ENCODE peak calls at places on chromosome 21, in ten cellular contexts. O is stomach, B is aorta, Q is heart left ventricle, G is vagina, C is colonic mucosa, V is GM23338, K is Peyer's patch, R is neuronal stem cell, D is mesendoderm. J is an unnamed sample.

GRCh38 chr21:46092811-46093667 is 4.9 kb upstream of the COL6A2 start:
- DNase-seq in R (no peak), B (peak; percentile 73), K (no peak), O (peak; percentile 15), G (peak; percentile 91), V (no peak), Q (no peak), D (no peak), C (no peak), J (no peak)

GRCh38 chr21:27104749-27105439 is 138.0 kb upstream of the ADAMTS5 start:
- DNase-seq in D (peak; percentile 18), V (no peak), O (no peak), B (no peak), R (no peak), C (no peak), Q (no peak), G (no peak), K (no peak), J (no peak)

GRCh38 chr21:29382029-29382654 is 83.4 kb downstream of the BACH1 start:
- DNase-seq in R (no peak), O (no peak), V (no peak), K (no peak), C (no peak), G (no peak), B (no peak), Q (no peak), D (peak; percentile 62), J (peak; percentile 48)

GRCh38 chr21:43361127-43361492 is 65.8 kb downstream of the SIK1 start:
- DNase-seq in B (no peak), G (no peak), K (peak; percentile 69), D (peak; percentile 55), R (no peak), Q (peak; percentile 67), O (no peak), V (no peak), C (no peak), J (no peak)

GRCh38 chr21:38950388-38951094 is 144.8 kb downstream of the ETS2 start:
- DNase-seq in K (peak; percentile 84), C (peak; percentile 87), V (no peak), O (peak; percentile 37), G (no peak), Q (no peak), R (no peak), D (no peak), B (no peak), J (peak; percentile 98)

GRCh38 chr21:18318156-18318555 is 73.5 kb downstream of the CHODL start:
- DNase-seq in B (no peak), R (no peak), D (no peak), G (no peak), C (no peak), V (no peak), O (no peak), Q (no peak), K (no peak), J (peak; percentile 2)

GRCh38 chr21:35147439-35147838 is 98.3 kb upstream of the RUNX1 start:
- DNase-seq in D (peak; percentile 15), G (no peak), C (no peak), K (no peak), B (no peak), V (no peak), Q (no peak), O (no peak), R (no peak), J (no peak)

GRCh38 chr21:26007911-26008579 is 162.5 kb downstream of the APP start:
- DNase-seq in C (no peak), R (no peak), Q (no peak), D (no peak), B (no peak), V (no peak), G (no peak), O (no peak), K (no peak), J (no peak)

GRCh38 chr21:29217818-29218252 is 80.9 kb upstream of the BACH1 start:
- DNase-seq in K (no peak), C (no peak), O (no peak), G (no peak), R (no peak), V (no peak), B (no peak), Q (no peak), D (no peak), J (no peak)

GRCh38 chr21:46008893-46009635 is 27.5 kb downstream of the COL6A1 start:
- DNase-seq in D (no peak), K (peak; percentile 39), Q (peak; percentile 10), O (no peak), B (no peak), G (no peak), V (no peak), C (peak; percentile 12), R (no peak), J (no peak)

GRCh38 chr21:15848632-15849031 is 118.8 kb downstream of the USP25 start:
- DNase-seq in D (no peak), K (no peak), G (no peak), C (no peak), Q (no peak), O (no peak), R (no peak), V (no peak), B (no peak), J (peak; percentile 61)

GRCh38 chr21:27269646-27270045 is 302.8 kb upstream of the ADAMTS5 start:
- DNase-seq in G (no peak), O (no peak), B (no peak), C (no peak), Q (no peak), K (no peak), V (no peak), D (peak; percentile 40), R (no peak), J (no peak)

GRCh38 chr21:38945536-38946245 is 140.0 kb downstream of the ETS2 start:
- DNase-seq in K (peak; percentile 44), G (no peak), B (no peak), O (no peak), R (peak; percentile 71), D (peak; percentile 88), Q (no peak), V (peak; percentile 41), C (no peak), J (no peak)

GRCh38 chr21:44844256-44844655 is 26.4 kb upstream of the SUMO3 start:
- DNase-seq in V (peak; percentile 40), K (peak; percentile 37), G (no peak), D (no peak), B (no peak), O (no peak), C (no peak), R (no peak), Q (no peak), J (no peak)

GRCh38 chr21:44846201-44846484 is 27.3 kb downstream of the PTTG1IP start:
- DNase-seq in O (no peak), Q (no peak), C (no peak), R (no peak), D (no peak), K (no peak), G (no peak), B (no peak), V (no peak), J (no peak)

GRCh38 chr21:44846485-44847260 is 26.8 kb downstream of the PTTG1IP start:
- DNase-seq in Q (peak; percentile 51), G (no peak), D (no peak), V (no peak), K (peak; percentile 85), C (peak; percentile 59), R (no peak), O (peak; percentile 60), B (peak; percentile 84), J (peak; percentile 80)

GRCh38 chr21:44847261-44848056 is 26.0 kb downstream of the PTTG1IP start:
- DNase-seq in D (no peak), V (no peak), Q (no peak), O (no peak), K (peak; percentile 44), C (no peak), B (peak; percentile 75), G (no peak), R (no peak), J (no peak)

GRCh38 chr21:44845418-44846200 is 27.7 kb upstream of the SUMO3 start:
- DNase-seq in V (peak; percentile 90), O (peak; percentile 65), G (no peak), R (peak; percentile 55), B (peak; percentile 91), C (peak; percentile 76), Q (peak; percentile 75), K (peak; percentile 73), D (peak; percentile 87), J (peak; percentile 33)
- H3K27ac ChIP-seq in V (no peak overlapping the region), O (peak overlapping the region; percentile 12), G (no peak overlapping the region), R (no peak overlapping the region), B (no peak overlapping the region), C (no peak overlapping the region), Q (peak overlapping the region; percentile 55), K (peak overlapping the region; percentile 55), D (no peak overlapping the region), J (no peak overlapping the region)

GRCh38 chr21:42291003-42291750 is 24.0 kb downstream of the TFF3 start:
- DNase-seq in G (no peak), V (no peak), K (no peak), D (no peak), B (no peak), Q (no peak), C (no peak), O (no peak), R (no peak), J (no peak)
- H3K36me3 ChIP-seq in G (no peaks in the 10 kb centered on the region), V (no peaks in the 10 kb centered on the region), K (peaks cover 50% of the 10 kb centered on the region), D (no peaks in the 10 kb centered on the region), B (no peaks in the 10 kb centered on the region), Q (peaks cover 65% of the 10 kb centered on the region), C (no peaks in the 10 kb centered on the region), O (no peaks in the 10 kb centered on the region), R (no peaks in the 10 kb centered on the region), J (peaks cover 14% of the 10 kb centered on the region)

GRCh38 chr21:37433441-37433840 is 66.9 kb downstream of the DYRK1A start:
- DNase-seq in R (no peak), V (no peak), B (no peak), G (no peak), O (no peak), C (no peak), K (no peak), Q (no peak), D (no peak), J (no peak)

GRCh38 chr21:37437376-37438080 is 71.0 kb downstream of the DYRK1A start:
- DNase-seq in G (no peak), B (no peak), R (no peak), C (no peak), K (no peak), O (no peak), Q (no peak), D (no peak), V (no peak), J (no peak)

GRCh38 chr21:37435719-37436118 is 69.1 kb downstream of the DYRK1A start:
- DNase-seq in K (no peak), O (no peak), G (no peak), Q (no peak), V (no peak), B (no peak), D (no peak), C (no peak), R (no peak), J (no peak)

GRCh38 chr21:37436180-37436579 is 69.6 kb downstream of the DYRK1A start:
- DNase-seq in K (no peak), G (no peak), R (no peak), Q (no peak), C (no peak), B (no peak), D (no peak), O (no peak), V (no peak), J (no peak)

GRCh38 chr21:37435120-37435519 is 68.5 kb downstream of the DYRK1A start:
- DNase-seq in D (peak; percentile 97), G (no peak), K (peak; percentile 59), B (no peak), C (no peak), R (peak; percentile 87), O (no peak), Q (peak; percentile 74), V (peak; percentile 98), J (peak; percentile 82)
- H3K4me3 ChIP-seq in D (no peak overlapping the region), G (no peak overlapping the region), K (no peak overlapping the region), B (no peak overlapping the region), C (no peak overlapping the region), R (no peak overlapping the region), O (no peak overlapping the region), Q (peak overlapping the region; percentile 3), V (no peak overlapping the region), J (no peak overlapping the region)

GRCh38 chr21:32475162-32475812 is 62.8 kb downstream of the EVA1C start:
- DNase-seq in C (no peak), Q (no peak), V (no peak), R (no peak), G (no peak), D (no peak), O (no peak), K (no peak), B (no peak), J (no peak)
- H3K27ac ChIP-seq in C (peak overlapping the region; percentile 54), Q (no peak overlapping the region), V (no peak overlapping the region), R (no peak overlapping the region), G (peak overlapping the region; percentile 80), D (no peak overlapping the region), O (peak overlapping the region; percentile 68), K (no peak overlapping the region), B (no peak overlapping the region), J (no peak overlapping the region)